ENCODE peak calls at places on chromosomes 16 and 17, in seven cellular contexts. J is H1, E is neuronal stem cell, W is IMR-90, U is trophoblast cell, L is mesendoderm, S is mesenchymal stem cell. A is an unnamed sample.

GRCh38 chr17:13462673-13463124 is 139.0 kb downstream of the HS3ST3A1 start:
- DNase-seq in J (no peak), S (no peak), U (no peak), W (no peak), E (no peak), L (no peak), A (no peak)

GRCh38 chr17:79951361-79952264 is 84.1 kb downstream of the TBC1D16 start:
- DNase-seq in W (peak), E (no peak), U (peak), S (peak), J (no peak), L (peak), A (peak)

GRCh38 chr16:48503779-48504178 is 106.2 kb downstream of the N4BP1 start:
- DNase-seq in U (no peak), E (no peak), S (no peak), L (no peak), W (peak), J (no peak), A (no peak)

GRCh38 chr16:1559446-1559975 is 26.0 kb downstream of the TMEM204 start:
- DNase-seq in S (no peak), E (no peak), W (no peak), U (no peak), J (no peak), L (no peak), A (no peak)

GRCh38 chr17:30558313-30559195 is 81.3 kb downstream of the GOSR1 start:
- DNase-seq in L (no peak), U (no peak), S (no peak), W (no peak), J (peak), E (no peak), A (peak)

GRCh38 chr16:66478733-66479511 is 51.8 kb downstream of the BEAN1 start:
- DNase-seq in S (peak), J (peak), L (peak), E (no peak), W (peak), U (peak), A (peak)

GRCh38 chr17:73803867-73804539 is 159.8 kb upstream of the SDK2 start:
- DNase-seq in J (no peak), W (no peak), U (no peak), L (peak), E (no peak), S (no peak), A (no peak)

GRCh38 chr17:34633351-34633750 is 54.0 kb downstream of the TMEM132E start:
- DNase-seq in J (peak), U (no peak), S (no peak), W (no peak), L (peak), E (no peak), A (peak)

GRCh38 chr16:31499928-31500327 is 8.3 kb downstream of the RUSF1 start:
- DNase-seq in E (no peak), W (no peak), U (no peak), S (no peak), J (no peak), L (no peak), A (no peak)

GRCh38 chr16:28324235-28324886 is 32.0 kb downstream of the SBK1 start:
- DNase-seq in L (no peak), U (peak), E (no peak), S (no peak), W (no peak), J (no peak), A (no peak)

GRCh38 chr16:86353934-86354333 is 156.4 kb upstream of the FOXF1 start:
- DNase-seq in E (no peak), U (no peak), W (no peak), L (no peak), S (no peak), J (no peak), A (no peak)

GRCh38 chr16:57435838-57436237 is 11.3 kb downstream of the CIAPIN1 start:
- DNase-seq in L (no peak), W (no peak), E (no peak), S (no peak), J (no peak), U (no peak), A (no peak)
- H2BK120ac ChIP-seq in L (no peak), W (no peak), E (no peak), S (no peak), J (no peak), U (no peak), A (no peak)

DNA sequence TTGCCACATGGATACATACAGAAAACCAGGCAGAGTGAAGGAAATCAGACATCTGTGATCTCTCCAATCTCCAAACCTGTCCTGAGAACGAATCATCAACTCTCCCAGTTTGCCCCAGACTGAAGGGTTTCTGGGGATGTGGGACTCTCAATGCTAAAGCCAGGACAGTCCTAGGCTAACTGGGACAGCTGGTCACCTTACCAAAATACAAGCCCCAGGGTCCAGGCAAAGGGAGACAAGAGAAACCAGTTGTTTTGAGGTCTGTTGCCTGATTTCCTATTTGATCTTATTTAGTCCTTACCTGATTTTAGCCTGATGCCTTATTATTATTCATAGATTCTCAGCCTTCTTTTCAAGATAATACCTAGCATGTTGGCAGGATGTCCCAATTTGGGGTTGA is 51.7 kb upstream of the TAC4 start:
- DNase-seq in J (no peak), E (no peak), L (no peak), U (no peak), S (no peak), W (no peak), A (no peak)
- H2BK120ac ChIP-seq in J (no peak), E (no peak), L (no peak), U (peak), S (no peak), W (no peak), A (no peak)

GRCh38 chr16:51374790-51375189 is 223.7 kb upstream of the SALL1 start:
- DNase-seq in S (no peak), J (no peak), W (no peak), E (no peak), U (no peak), L (no peak), A (no peak)
- H2BK120ac ChIP-seq in S (no peak), J (no peak), W (no peak), E (no peak), U (no peak), L (no peak), A (no peak)

GRCh38 chr16:3085868-3086595 is 13.1 kb downstream of the ZSCAN10 start:
- DNase-seq in E (no peak), S (no peak), U (no peak), J (no peak), L (no peak), W (no peak), A (no peak)
- H2BK120ac ChIP-seq in E (no peak), S (no peak), U (no peak), J (no peak), L (no peak), W (no peak), A (no peak)

DNA sequence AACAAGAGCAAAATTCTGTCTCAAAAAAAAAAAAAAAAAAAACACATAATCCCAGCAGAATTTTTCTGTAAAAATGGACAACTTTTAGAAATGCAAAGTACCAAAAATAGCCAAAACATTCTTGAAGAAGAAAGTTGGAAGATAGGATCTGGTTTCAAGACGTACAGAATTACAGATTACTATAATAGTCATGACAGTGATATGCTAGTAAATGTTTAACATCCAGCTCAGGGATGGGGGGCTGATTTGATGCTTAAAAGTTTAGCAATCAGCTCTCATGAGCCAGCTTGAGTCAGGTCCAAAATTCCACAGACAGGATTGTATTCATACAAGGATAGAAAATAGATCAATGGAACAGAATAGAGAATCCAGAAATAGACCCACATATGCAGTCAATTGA is 100.5 kb downstream of the CYB561 start:
- DNase-seq in U (no peak), S (no peak), W (peak), E (no peak), L (no peak), J (no peak), A (no peak)
- H2BK120ac ChIP-seq in U (no peak), S (no peak), W (no peak), E (no peak), L (no peak), J (no peak), A (no peak)

GRCh38 chr17:8121531-8122390 is 2.1 kb downstream of the HES7 start:
- DNase-seq in S (peak), L (peak), W (peak), U (no peak), J (peak), E (peak), A (peak)

GRCh38 chr17:8122923-8123694 is 797 bp downstream of the HES7 start:
- DNase-seq in W (peak), S (peak), L (peak), J (peak), E (peak), U (no peak), A (peak)

GRCh38 chr17:8123695-8124349 is at the start of gene HES7:
- DNase-seq in S (peak), U (no peak), W (peak), L (peak), J (peak), E (peak), A (peak)

GRCh38 chr17:8120520-8121443 is 2.5 kb upstream of the ALOXE3 start:
- DNase-seq in U (peak), E (peak), J (peak), W (peak), L (peak), S (peak), A (peak)

GRCh38 chr17:8122391-8122922 is 1.4 kb downstream of the HES7 start:
- DNase-seq in E (no peak), L (peak), U (no peak), S (peak), W (peak), J (peak), A (peak)
- H2BK120ac ChIP-seq in E (no peak), L (no peak), U (no peak), S (peak), W (no peak), J (no peak), A (no peak)

GRCh38 chr17:55089251-55089650 is 120.7 kb downstream of the STXBP4 start:
- DNase-seq in E (no peak), L (peak), U (no peak), S (no peak), J (no peak), W (no peak), A (no peak)
- H2BK120ac ChIP-seq in E (no peak), L (no peak), U (no peak), S (no peak), J (no peak), W (no peak), A (no peak)

GRCh38 chr17:10623786-10624338 is 33.2 kb downstream of the MYH3 start:
- DNase-seq in U (no peak), W (no peak), J (no peak), L (no peak), S (no peak), E (no peak), A (no peak)

GRCh38 chr17:10621397-10621796 is 35.7 kb downstream of the MYH3 start:
- DNase-seq in E (no peak), U (peak), S (no peak), L (no peak), J (no peak), W (no peak), A (no peak)

GRCh38 chr17:10622610-10623485 is 34.3 kb downstream of the MYH3 start:
- DNase-seq in L (no peak), U (peak), E (no peak), S (no peak), W (no peak), J (no peak), A (no peak)

GRCh38 chr17:10618202-10618635 is 38.9 kb downstream of the MYH3 start:
- DNase-seq in L (peak), W (peak), E (peak), J (peak), S (peak), U (peak), A (peak)

DNA sequence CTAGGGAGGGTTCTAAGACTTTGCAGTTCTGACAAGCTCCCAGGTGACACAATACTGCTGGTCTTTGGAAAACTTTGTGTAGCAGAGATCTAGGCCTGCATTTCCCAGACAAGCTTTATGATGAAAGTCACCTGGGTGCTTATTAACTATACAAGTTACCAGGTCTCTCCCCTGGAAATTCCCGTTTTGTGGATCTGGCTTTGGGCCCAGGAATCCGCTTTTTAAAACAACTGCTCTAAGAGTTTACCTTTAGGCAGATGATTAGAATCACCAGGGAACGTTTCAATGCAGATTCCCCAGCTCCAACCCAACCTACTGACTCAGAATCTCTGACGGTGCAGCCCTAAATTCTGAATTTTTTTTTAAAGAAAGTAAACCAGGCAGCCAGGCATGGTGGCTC is 36.3 kb downstream of the MYH3 start:
- DNase-seq in S (no peak), U (no peak), L (no peak), W (no peak), J (no peak), E (no peak), A (no peak)
- H2BK120ac ChIP-seq in S (no peak), U (no peak), L (no peak), W (no peak), J (no peak), E (no peak), A (no peak)

A was measured in H9.